ENCODE peak calls at places on chromosomes 6 and 20, in six cellular contexts. One of them, this sample, is unnamed.

GRCh38 chr20:50227506-50227905 is 36.9 kb downstream of the CEBPB start:
- ATAC-seq in GM12878: no peak
- ATAC-seq in K562: no peak
- ATAC-seq in upper lobe of left lung: no peak
- ATAC-seq in HepG2: no peak
- ATAC-seq in A549: no peak
- ATAC-seq in this sample: no peak

GRCh38 chr20:18092890-18093289 is 35.2 kb upstream of the OVOL2 start:
- ATAC-seq in upper lobe of left lung: no peak
- ATAC-seq in GM12878: no peak
- ATAC-seq in K562: no peak
- ATAC-seq in A549: no peak
- ATAC-seq in HepG2: peak; percentile 28
- ATAC-seq in this sample: no peak

GRCh38 chr6:87670707-87671106 is 31.3 kb downstream of the AKIRIN2 start:
- ATAC-seq in K562: no peak
- ATAC-seq in upper lobe of left lung: peak; percentile 25
- ATAC-seq in HepG2: peak; percentile 17
- ATAC-seq in GM12878: peak; percentile 23
- ATAC-seq in A549: no peak
- ATAC-seq in this sample: no peak

GRCh38 chr6:101486124-101486523 is 92.6 kb downstream of the GRIK2 start:
- ATAC-seq in HepG2: no peak
- ATAC-seq in A549: no peak
- ATAC-seq in upper lobe of left lung: no peak
- ATAC-seq in K562: no peak
- ATAC-seq in GM12878: no peak
- ATAC-seq in this sample: no peak

GRCh38 chr6:56370127-56370540 is 122.8 kb upstream of the COL21A1 start:
- ATAC-seq in A549: peak; percentile 90
- ATAC-seq in HepG2: peak; percentile 100
- ATAC-seq in GM12878: no peak
- ATAC-seq in upper lobe of left lung: peak; percentile 71
- ATAC-seq in K562: peak; percentile 88
- ATAC-seq in this sample: peak; percentile 73

GRCh38 chr6:142026471-142026870 is 106.3 kb upstream of the GJE1 start:
- ATAC-seq in GM12878: no peak
- ATAC-seq in K562: peak; percentile 3
- ATAC-seq in upper lobe of left lung: no peak
- ATAC-seq in HepG2: no peak
- ATAC-seq in A549: no peak
- ATAC-seq in this sample: no peak

GRCh38 chr6:109739671-109740070 is 48.6 kb downstream of the FIG4 start:
- ATAC-seq in A549: no peak
- ATAC-seq in HepG2: no peak
- ATAC-seq in upper lobe of left lung: no peak
- ATAC-seq in K562: no peak
- ATAC-seq in GM12878: no peak
- ATAC-seq in this sample: no peak

GRCh38 chr6:79964607-79965081 is 17.3 kb upstream of the ELOVL4 start:
- ATAC-seq in HepG2: no peak
- ATAC-seq in K562: no peak
- ATAC-seq in GM12878: no peak
- ATAC-seq in A549: no peak
- ATAC-seq in upper lobe of left lung: no peak
- ATAC-seq in this sample: no peak

GRCh38 chr20:43911066-43911465 is 3.6 kb upstream of the TOX2 start:
- ATAC-seq in A549: no peak
- ATAC-seq in upper lobe of left lung: no peak
- ATAC-seq in HepG2: no peak
- ATAC-seq in K562: no peak
- ATAC-seq in GM12878: no peak
- ATAC-seq in this sample: no peak

GRCh38 chr6:137165375-137166246 is 7.8 kb downstream of the IL22RA2 start:
- ATAC-seq in A549: peak; percentile 74
- ATAC-seq in HepG2: peak; percentile 83
- ATAC-seq in K562: peak; percentile 78
- ATAC-seq in GM12878: peak; percentile 86
- ATAC-seq in upper lobe of left lung: no peak
- ATAC-seq in this sample: no peak

GRCh38 chr6:134178230-134179044 is 126.0 kb upstream of the SLC2A12 start:
- ATAC-seq in HepG2: peak; percentile 14
- ATAC-seq in K562: peak; percentile 49
- ATAC-seq in A549: peak; percentile 73
- ATAC-seq in GM12878: peak; percentile 33
- ATAC-seq in upper lobe of left lung: peak; percentile 53
- ATAC-seq in this sample: peak; percentile 52

GRCh38 chr6:169677096-169677495 is 24.7 kb downstream of the WDR27 start:
- ATAC-seq in HepG2: no peak
- ATAC-seq in GM12878: no peak
- ATAC-seq in A549: no peak
- ATAC-seq in upper lobe of left lung: no peak
- ATAC-seq in K562: no peak
- ATAC-seq in this sample: no peak

GRCh38 chr20:10634190-10634589 is 39.6 kb downstream of the JAG1 start:
- ATAC-seq in upper lobe of left lung: no peak
- ATAC-seq in A549: peak; percentile 2
- ATAC-seq in K562: no peak
- ATAC-seq in GM12878: no peak
- ATAC-seq in HepG2: no peak
- ATAC-seq in this sample: no peak

GRCh38 chr6:47391675-47392074 is 82.0 kb upstream of the TNFRSF21 start:
- ATAC-seq in HepG2: no peak
- ATAC-seq in K562: no peak
- ATAC-seq in A549: no peak
- ATAC-seq in upper lobe of left lung: no peak
- ATAC-seq in GM12878: no peak
- ATAC-seq in this sample: no peak

GRCh38 chr20:21557246-21557982 is 43.5 kb upstream of the NKX2-2 start:
- ATAC-seq in A549: no peak
- ATAC-seq in K562: no peak
- ATAC-seq in GM12878: peak; percentile 66
- ATAC-seq in HepG2: peak; percentile 27
- ATAC-seq in upper lobe of left lung: peak; percentile 24
- ATAC-seq in this sample: no peak

GRCh38 chr6:136607932-136608772 is 57.9 kb upstream of the MAP7 start:
- ATAC-seq in GM12878: peak; percentile 96
- ATAC-seq in K562: peak; percentile 89
- ATAC-seq in HepG2: peak; percentile 96
- ATAC-seq in upper lobe of left lung: peak; percentile 71
- ATAC-seq in A549: peak; percentile 52
- ATAC-seq in this sample: no peak

GRCh38 chr6:56101141-56101553 is 146.2 kb downstream of the COL21A1 start:
- ATAC-seq in upper lobe of left lung: peak; percentile 77
- ATAC-seq in HepG2: no peak
- ATAC-seq in GM12878: peak; percentile 23
- ATAC-seq in A549: peak; percentile 95
- ATAC-seq in K562: no peak
- ATAC-seq in this sample: no peak

GRCh38 chr6:135586388-135586787 is 88.8 kb upstream of the AHI1 start:
- ATAC-seq in HepG2: no peak
- ATAC-seq in GM12878: peak; percentile 32
- ATAC-seq in upper lobe of left lung: no peak
- ATAC-seq in K562: no peak
- ATAC-seq in A549: no peak
- ATAC-seq in this sample: no peak

GRCh38 chr6:147820520-147820919 is 312.0 kb downstream of the SAMD5 start:
- ATAC-seq in A549: no peak
- ATAC-seq in upper lobe of left lung: no peak
- ATAC-seq in HepG2: peak; percentile 99
- ATAC-seq in K562: no peak
- ATAC-seq in GM12878: no peak
- ATAC-seq in this sample: no peak

GRCh38 chr6:147821266-147821665 is 312.8 kb downstream of the SAMD5 start:
- ATAC-seq in GM12878: no peak
- ATAC-seq in K562: no peak
- ATAC-seq in upper lobe of left lung: no peak
- ATAC-seq in HepG2: no peak
- ATAC-seq in A549: no peak
- ATAC-seq in this sample: no peak

DNA sequence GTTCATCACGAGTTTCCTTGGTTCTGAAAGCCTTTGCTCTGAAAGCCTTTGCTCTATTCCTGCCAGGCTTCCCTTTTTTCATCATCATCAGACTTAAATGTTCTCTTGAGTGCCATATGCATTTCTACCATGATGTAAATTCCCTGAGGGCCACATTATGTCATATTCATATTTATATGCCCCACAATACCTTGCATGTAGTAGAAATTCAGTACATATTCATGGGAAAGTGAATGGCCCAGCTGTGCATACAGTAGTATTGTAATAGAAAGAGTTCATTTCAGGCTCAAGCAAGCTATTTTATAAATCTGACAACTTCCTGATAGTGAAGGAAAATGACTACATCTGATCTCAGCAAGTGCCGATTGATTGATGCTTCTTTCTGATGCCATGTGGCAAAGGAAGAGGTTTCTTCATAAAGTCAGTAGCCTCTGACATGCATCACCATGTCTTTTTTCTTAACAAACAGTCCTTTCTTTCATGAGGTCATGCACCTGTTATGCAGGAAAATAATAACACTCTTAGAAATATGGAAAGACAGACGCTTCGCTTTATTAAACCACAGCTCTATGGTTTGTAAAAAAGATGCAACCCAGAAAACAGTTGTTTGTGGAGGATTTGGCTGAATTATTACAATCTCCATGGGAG is 308.7 kb downstream of the SAMD5 start:
- ATAC-seq in GM12878: no peak
- ATAC-seq in HepG2: no peak
- ATAC-seq in upper lobe of left lung: no peak
- ATAC-seq in A549: no peak
- ATAC-seq in K562: no peak
- ATAC-seq in this sample: no peak
- TF ChIP-seq EP300 in GM12878: no peak
- TF ChIP-seq EP300 in HepG2: no peak
- TF ChIP-seq EP300 in upper lobe of left lung: no peak
- TF ChIP-seq EP300 in A549: no peak
- TF ChIP-seq EP300 in K562: no peak
- TF ChIP-seq EP300 in this sample: no peak

DNA sequence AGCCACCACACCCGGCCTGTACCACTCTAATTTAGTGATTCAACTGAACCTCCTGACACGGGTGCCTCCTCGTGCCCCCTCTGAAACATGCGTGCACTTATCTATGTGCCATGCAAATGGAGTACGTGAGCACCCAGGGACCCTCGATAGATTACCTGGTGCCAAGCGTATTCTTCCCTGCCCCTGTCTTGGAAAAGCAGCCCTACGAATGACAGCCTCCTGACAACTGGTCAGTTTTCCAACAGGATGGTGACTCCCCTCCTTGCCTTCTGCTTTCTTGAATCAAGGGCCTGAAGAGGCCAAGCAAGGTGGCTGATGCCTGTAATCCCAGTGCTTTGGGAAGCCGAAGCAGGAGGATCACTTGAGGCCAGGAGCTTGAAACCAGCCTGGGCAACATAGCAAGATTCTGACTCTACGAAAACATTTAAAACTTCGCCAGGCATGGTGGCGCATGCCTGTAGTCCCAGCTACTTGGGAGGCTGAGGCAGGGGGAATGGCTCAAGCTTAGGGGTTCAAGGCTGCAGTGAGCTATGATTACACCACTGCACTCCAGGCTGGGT is 25.4 kb upstream of the SYNJ2 start:
- ATAC-seq in HepG2: no peak
- ATAC-seq in A549: no peak
- ATAC-seq in upper lobe of left lung: no peak
- ATAC-seq in GM12878: no peak
- ATAC-seq in K562: no peak
- ATAC-seq in this sample: no peak
- H3K27ac ChIP-seq in HepG2: no peak overlapping the region
- H3K27ac ChIP-seq in A549: no peak overlapping the region
- H3K27ac ChIP-seq in upper lobe of left lung: no peak overlapping the region
- H3K27ac ChIP-seq in GM12878: no peak overlapping the region
- H3K27ac ChIP-seq in K562: no peak overlapping the region
- H3K27ac ChIP-seq in this sample: no peak overlapping the region

GRCh38 chr20:3925899-3926638 is 36.9 kb downstream of the PANK2 start:
- ATAC-seq in K562: peak; percentile 17
- ATAC-seq in HepG2: peak; percentile 2
- ATAC-seq in upper lobe of left lung: no peak
- ATAC-seq in A549: no peak
- ATAC-seq in GM12878: no peak
- ATAC-seq in this sample: no peak
- TF ChIP-seq POLR2A in K562: peak; percentile 56
- TF ChIP-seq POLR2A in HepG2: no peak
- TF ChIP-seq POLR2A in upper lobe of left lung: no peak
- TF ChIP-seq POLR2A in A549: no peak
- TF ChIP-seq POLR2A in GM12878: peak; percentile 73
- TF ChIP-seq POLR2A in this sample: no peak

GRCh38 chr6:74356385-74356784 is 660.4 kb downstream of the CD109 start:
- ATAC-seq in A549: no peak
- ATAC-seq in HepG2: no peak
- ATAC-seq in GM12878: no peak
- ATAC-seq in upper lobe of left lung: no peak
- ATAC-seq in K562: no peak
- ATAC-seq in this sample: no peak
- TF ChIP-seq EP300 in A549: no peak
- TF ChIP-seq EP300 in HepG2: no peak
- TF ChIP-seq EP300 in GM12878: no peak
- TF ChIP-seq EP300 in upper lobe of left lung: no peak
- TF ChIP-seq EP300 in K562: no peak
- TF ChIP-seq EP300 in this sample: no peak